ENCODE peak calls at places on chromosomes 12 and 14, in four cellular contexts. V is NCI-H345; Y is hippocampal formation; L is stimulated activated CD8-positive, alpha-beta memory T cell treated with anti-CD3 and anti-CD28 coated beads, Interleukin-4, amount 100 ng/mL, for 24 hours. Z is an unnamed sample.

GRCh38 chr12:10310926-10311705 is 3.4 kb downstream of the KLRD1 start:
- DNase-seq in V (no peak), L (no peak), Y (no peak), Z (no peak)

GRCh38 chr12:80818878-80819277 is 102.2 kb downstream of the MYF5 start:
- DNase-seq in V (no peak), Y (no peak), L (no peak), Z (no peak)

GRCh38 chr12:32681272-32681671 is 2.2 kb downstream of the DNM1L start:
- DNase-seq in V (no peak), L (no peak), Y (no peak), Z (no peak)

GRCh38 chr12:18749381-18749957 is 11.6 kb downstream of the CAPZA3 start:
- DNase-seq in L (no peak), V (no peak), Y (no peak), Z (no peak)

GRCh38 chr12:21561158-21561557 is 35.1 kb downstream of the SPX start:
- DNase-seq in Y (no peak), V (no peak), L (no peak), Z (no peak)

GRCh38 chr14:51931308-51931707 is 58.0 kb upstream of the RTRAF start:
- DNase-seq in V (no peak), L (no peak), Y (no peak), Z (no peak)

GRCh38 chr14:105192866-105193731 is 12.0 kb upstream of the NUDT14 start:
- DNase-seq in Y (no peak), V (no peak), L (no peak), Z (no peak)

GRCh38 chr14:101628471-101628966 is 67.2 kb downstream of the DIO3 start:
- DNase-seq in Y (peak), V (peak), L (peak), Z (peak)

GRCh38 chr12:45540661-45541341 is 188.7 kb upstream of the ARID2 start:
- DNase-seq in V (no peak), L (no peak), Y (no peak), Z (no peak)